ENCODE peak calls at places on chromosomes 13 and 19, in eight cellular contexts. B is stimulated activated CD8-positive, alpha-beta memory T cell treated with anti-CD3 and anti-CD28 coated beads, Interleukin-2, amount 100 ng/mL, for 1 hour; G is stimulated activated effector memory CD8-positive, alpha-beta T cell treated with anti-CD3 and anti-CD28 coated beads, Interleukin-12 subunit alpha, Interleukin-12 subunit beta, amount 100 ng/mL, for 72 hours; J is EL; F is progenitor cell of endocrine pancreas; E is activated T-cell treated with anti-CD3 and anti-CD28 coated beads for 1 hour; V is activated CD4-positive, alpha-beta T cell treated with anti-CD3 and anti-CD28 coated beads, Interleukin-2, amount 50 U/mL, for 4 hours; D is aorta. S is an unnamed sample.

GRCh38 chr19:28727133-28727834 is 485.7 kb downstream of the UQCRFS1 start:
- DNase-seq in B (no peak), G (peak; percentile 50), J (peak; percentile 56), F (no peak), E (no peak), V (peak; percentile 36), D (peak; percentile 50), S (no peak)

GRCh38 chr13:44431150-44431549 is 57.5 kb downstream of the SERP2 start:
- DNase-seq in B (no peak), G (no peak), J (no peak), F (peak; percentile 42), E (no peak), V (no peak), D (no peak), S (no peak)

GRCh38 chr13:64527561-64527960 is 2702.6 kb downstream of the PCDH9 start:
- DNase-seq in B (no peak), G (no peak), J (no peak), F (no peak), E (no peak), V (no peak), D (no peak), S (no peak)

GRCh38 chr13:114110091-114110829 is 22.2 kb downstream of the RASA3 start:
- DNase-seq in B (no peak), G (peak; percentile 82), J (peak; percentile 34), F (no peak), E (peak; percentile 61), V (peak; percentile 65), D (peak; percentile 71), S (peak; percentile 61)

GRCh38 chr13:51397262-51397933 is 55.4 kb downstream of the INTS6 start:
- DNase-seq in B (no peak), G (no peak), J (peak; percentile 42), F (no peak), E (no peak), V (no peak), D (peak; percentile 32), S (no peak)

GRCh38 chr19:29811125-29812079 is at the start of gene CCNE1:
- DNase-seq in B (peak; percentile 86), G (peak; percentile 92), J (peak; percentile 87), F (peak; percentile 91), E (peak; percentile 97), V (peak; percentile 94), D (peak; percentile 96), S (peak; percentile 96)

GRCh38 chr19:35135389-35135909 is 590 bp upstream of the LGI4 start:
- DNase-seq in B (peak; percentile 27), G (peak; percentile 86), J (peak; percentile 57), F (peak; percentile 79), E (peak; percentile 50), V (peak; percentile 51), D (peak; percentile 87), S (peak; percentile 75)

GRCh38 chr19:2428027-2428690 is 773 bp upstream of the TIMM13 start:
- DNase-seq in B (no peak), G (no peak), J (no peak), F (no peak), E (no peak), V (no peak), D (no peak), S (peak; percentile 63)

GRCh38 chr19:51799998-51800848 is 5.3 kb downstream of the FPR3 start:
- DNase-seq in B (no peak), G (no peak), J (peak; percentile 17), F (no peak), E (no peak), V (no peak), D (peak; percentile 71), S (peak; percentile 71)

S was measured in right lobe of liver.